ENCODE peak calls at places on chromosomes 5 and 9, in six cellular contexts. R is brain microvascular endothelial cell; E is substantia nigra; F is activated B cell treated with CpG ODN at 0.5 μM for 24 hours; J is D341Med; A is stimulated activated CD8-positive, alpha-beta memory T cell treated with anti-CD3 and anti-CD28 coated beads, Interleukin-2, amount 100 ng/mL, for 1 hour. D is an unnamed sample.

GRCh38 chr5:118220491-118220890 is 767.9 kb downstream of the DTWD2 start:
- DNase-seq in R (no peak), E (no peak), F (no peak), J (no peak), A (no peak), D (no peak)

GRCh38 chr5:14256756-14257393 is 113.7 kb downstream of the TRIO start:
- DNase-seq in R (no peak), E (no peak), F (no peak), J (no peak), A (no peak), D (no peak)

GRCh38 chr5:131381011-131381410 is 117.2 kb downstream of the CDC42SE2 start:
- DNase-seq in R (no peak), E (no peak), F (no peak), J (no peak), A (no peak), D (no peak)

GRCh38 chr9:124359426-124359825 is 55.8 kb downstream of the PSMB7 start:
- DNase-seq in R (no peak), E (no peak), F (no peak), J (no peak), A (no peak), D (no peak)

GRCh38 chr5:141412853-141413539 is at the start of gene PCDHGA10:
- DNase-seq in R (peak), E (no peak), F (no peak), J (no peak), A (peak), D (peak)

GRCh38 chr9:15837079-15837679 is 284.3 kb downstream of the CCDC171 start:
- DNase-seq in R (peak), E (no peak), F (no peak), J (peak), A (no peak), D (peak)

GRCh38 chr9:117552811-117553210 is 138.0 kb upstream of the ASTN2 start:
- DNase-seq in R (no peak), E (no peak), F (no peak), J (no peak), A (no peak), D (no peak)

GRCh38 chr9:134475051-134475790 is 149.0 kb downstream of the RXRA start:
- DNase-seq in R (peak), E (no peak), F (peak), J (no peak), A (no peak), D (peak)

GRCh38 chr9:125153712-125154367 is 10.5 kb upstream of the SCAI start:
- DNase-seq in R (no peak), E (no peak), F (no peak), J (no peak), A (no peak), D (no peak)

GRCh38 chr5:10863763-10864383 is 102.8 kb upstream of the DAP start:
- DNase-seq in R (peak), E (peak), F (peak), J (peak), A (peak), D (peak)

GRCh38 chr9:1869843-1870242 is 145.3 kb upstream of the SMARCA2 start:
- DNase-seq in R (no peak), E (no peak), F (no peak), J (peak), A (no peak), D (peak)

GRCh38 chr9:88011005-88011766 is 36.9 kb upstream of the CDK20 start:
- DNase-seq in R (no peak), E (no peak), F (no peak), J (no peak), A (no peak), D (no peak)

GRCh38 chr9:114287001-114287762 is 35.7 kb upstream of the ORM1 start:
- DNase-seq in R (no peak), E (no peak), F (no peak), J (no peak), A (no peak), D (peak)

GRCh38 chr9:104993291-104993963 is 65.5 kb upstream of the ABCA1 start:
- DNase-seq in R (peak), E (peak), F (no peak), J (no peak), A (no peak), D (no peak)

GRCh38 chr5:68504306-68504705 is 288.8 kb downstream of the PIK3R1 start:
- DNase-seq in R (no peak), E (no peak), F (no peak), J (no peak), A (no peak), D (peak)

GRCh38 chr9:114123031-114123977 is 24.2 kb upstream of the KIF12 start:
- DNase-seq in R (no peak), E (no peak), F (no peak), J (no peak), A (no peak), D (no peak)

GRCh38 chr5:52727568-52727967 is 60.1 kb upstream of the ITGA1 start:
- DNase-seq in R (peak), E (no peak), F (no peak), J (no peak), A (no peak), D (no peak)

GRCh38 chr9:106921341-106921899 is 58.5 kb downstream of the ZNF462 start:
- DNase-seq in R (peak), E (no peak), F (no peak), J (peak), A (no peak), D (peak)

GRCh38 chr9:21070171-21070571 is 7.6 kb downstream of the IFNB1 start:
- DNase-seq in R (peak), E (peak), F (no peak), J (no peak), A (no peak), D (no peak)

GRCh38 chr5:113514263-113514590 is 733 bp downstream of the YTHDC2 start:
- DNase-seq in R (no peak), E (no peak), F (no peak), J (no peak), A (no peak), D (peak)